ENCODE peak calls at places on chromosomes 16 and 17, in seven cellular contexts. G is GM12892, L is SK-N-SH, K is H1, Y is K562, M is HepG2, F is GM12878. E is an unnamed sample.

GRCh38 chr17:77831497-77832179 is 126.9 kb upstream of the TNRC6C start:
- DNase-seq in F (no peak), G (no peak), Y (no peak), M (no peak), K (no peak), L (peak), E (no peak)

GRCh38 chr17:19384723-19385391 is 2.1 kb downstream of the MFAP4 start:
- DNase-seq in Y (peak), G (no peak), M (no peak), K (no peak), L (peak), F (no peak), E (no peak)

GRCh38 chr17:76569607-76570279 is 15.9 kb downstream of the ST6GALNAC2 start:
- DNase-seq in Y (no peak), G (no peak), L (peak), F (no peak), K (no peak), M (peak), E (no peak)

GRCh38 chr16:65122724-65122973 is 786 bp upstream of the CDH11 start:
- DNase-seq in Y (no peak), L (no peak), F (no peak), G (no peak), M (no peak), K (no peak), E (no peak)

GRCh38 chr17:79609175-79609589 is 1.7 kb downstream of the RBFOX3 start:
- DNase-seq in Y (no peak), M (no peak), G (no peak), L (peak), K (no peak), F (no peak), E (no peak)

GRCh38 chr17:66755944-66756290 is 79.0 kb upstream of the CACNG5 start:
- DNase-seq in G (no peak), Y (no peak), F (no peak), L (no peak), M (no peak), K (no peak), E (no peak)

GRCh38 chr17:82297280-82297803 is 20.1 kb downstream of the CD7 start:
- DNase-seq in F (peak), G (no peak), L (peak), K (no peak), M (no peak), Y (peak), E (no peak)

GRCh38 chr16:86918637-86919036 is 340.3 kb downstream of the FOXL1 start:
- DNase-seq in M (no peak), F (no peak), L (no peak), K (no peak), G (no peak), Y (no peak), E (no peak)

GRCh38 chr16:11384184-11384955 is 39.1 kb downstream of the RMI2 start:
- DNase-seq in K (no peak), G (no peak), Y (no peak), L (no peak), M (no peak), F (no peak), E (no peak)

GRCh38 chr16:57091990-57092785 is at the start of gene CPNE2:
- DNase-seq in Y (peak), F (no peak), L (peak), M (no peak), K (no peak), G (peak), E (peak)

GRCh38 chr17:49753959-49754391 is 10.0 kb downstream of the FAM117A start:
- DNase-seq in L (peak), Y (peak), K (no peak), M (no peak), F (no peak), G (no peak), E (no peak)

GRCh38 chr16:86300746-86301480 is 209.4 kb upstream of the FOXF1 start:
- DNase-seq in F (no peak), L (no peak), M (no peak), Y (peak), G (no peak), K (no peak), E (no peak)

GRCh38 chr17:70017941-70018340 is 57.1 kb upstream of the KCNJ16 start:
- DNase-seq in G (no peak), F (no peak), Y (no peak), L (no peak), K (no peak), M (no peak), E (no peak)

GRCh38 chr16:7313170-7313569 is 19.5 kb upstream of the RBFOX1 start:
- DNase-seq in F (no peak), K (no peak), M (peak), G (no peak), L (peak), Y (peak), E (no peak)

GRCh38 chr17:7219812-7220592 is at the start of the genes ACADVL and DLG4:
- DNase-seq in L (peak), M (peak), K (no peak), F (no peak), Y (peak), G (peak), E (peak)

GRCh38 chr17:7222093-7222971 is 2.6 kb downstream of the ACADVL start:
- DNase-seq in G (no peak), M (no peak), Y (no peak), L (no peak), K (no peak), F (no peak), E (no peak)

GRCh38 chr17:7219434-7219811 is 213 bp downstream of the DLG4 start:
- DNase-seq in F (no peak), M (no peak), K (no peak), Y (no peak), L (no peak), G (no peak), E (no peak)

GRCh38 chr17:7221281-7222092 is 1.7 kb downstream of the ACADVL start:
- DNase-seq in Y (no peak), L (no peak), G (no peak), M (no peak), F (no peak), K (no peak), E (no peak)

GRCh38 chr17:7220593-7221280 is 999 bp downstream of the ACADVL start:
- DNase-seq in K (no peak), Y (peak), L (peak), G (peak), F (no peak), M (peak), E (peak)
- TF ChIP-seq TAF1 in K (no peak), Y (no peak), L (no peak), G (no peak), F (no peak), M (no peak), E (no peak)

DNA sequence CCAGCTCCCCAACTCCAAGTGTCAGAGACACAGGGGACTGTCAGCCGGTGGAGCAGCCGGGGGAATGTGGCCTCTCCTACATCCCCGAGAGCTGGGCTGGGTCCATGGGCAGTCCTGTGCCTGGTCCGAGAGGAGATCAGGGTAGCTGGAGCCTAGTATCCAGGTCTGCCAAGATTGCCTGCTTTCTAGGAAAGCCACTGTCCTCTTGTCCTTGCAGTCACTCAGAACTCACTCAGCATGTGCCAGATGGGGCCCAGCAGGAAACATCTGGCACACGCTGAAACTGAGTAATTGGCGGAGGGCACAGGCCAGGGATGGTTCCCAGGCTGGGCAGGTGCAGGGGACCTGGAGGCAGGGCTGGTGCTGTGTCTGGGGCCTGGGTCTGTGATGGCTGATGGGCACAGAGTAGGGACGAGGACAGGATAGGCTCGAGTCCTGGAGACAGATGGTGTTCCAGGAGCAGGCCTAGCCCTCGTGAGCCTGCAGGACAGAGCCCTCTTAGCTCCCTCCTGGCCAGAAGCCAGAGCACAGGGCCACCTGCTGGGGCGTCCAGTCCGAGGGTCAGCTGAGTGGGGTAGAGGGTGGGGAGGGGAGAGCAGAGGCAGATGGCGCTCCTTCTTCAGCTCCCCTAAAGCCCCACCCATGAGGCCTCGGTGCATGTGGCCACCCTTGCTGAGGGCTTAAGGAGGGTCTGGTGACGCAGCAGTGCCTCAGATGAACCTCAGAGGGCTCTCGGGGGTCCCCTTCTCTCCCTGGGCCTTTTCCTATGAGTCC is 31.1 kb downstream of the ADCY7 start:
- DNase-seq in Y (no peak), M (peak), K (no peak), L (peak), F (no peak), G (peak), E (no peak)
- TF ChIP-seq TAF1 in Y (no peak), M (no peak), K (no peak), L (no peak), F (no peak), G (no peak), E (no peak)

GRCh38 chr17:17577373-17577772 is 14.1 kb downstream of the PEMT start:
- DNase-seq in L (no peak), G (no peak), K (no peak), M (no peak), Y (no peak), F (no peak), E (no peak)

GRCh38 chr17:17581509-17581908 is 10.0 kb downstream of the PEMT start:
- DNase-seq in M (no peak), G (no peak), F (no peak), L (no peak), Y (no peak), K (no peak), E (no peak)

GRCh38 chr17:17582372-17582771 is 9.1 kb downstream of the PEMT start:
- DNase-seq in F (no peak), K (no peak), G (no peak), Y (no peak), L (no peak), M (peak), E (no peak)

GRCh38 chr17:17579691-17580090 is 11.8 kb downstream of the PEMT start:
- DNase-seq in Y (no peak), G (no peak), F (no peak), M (no peak), L (no peak), K (no peak), E (no peak)

DNA sequence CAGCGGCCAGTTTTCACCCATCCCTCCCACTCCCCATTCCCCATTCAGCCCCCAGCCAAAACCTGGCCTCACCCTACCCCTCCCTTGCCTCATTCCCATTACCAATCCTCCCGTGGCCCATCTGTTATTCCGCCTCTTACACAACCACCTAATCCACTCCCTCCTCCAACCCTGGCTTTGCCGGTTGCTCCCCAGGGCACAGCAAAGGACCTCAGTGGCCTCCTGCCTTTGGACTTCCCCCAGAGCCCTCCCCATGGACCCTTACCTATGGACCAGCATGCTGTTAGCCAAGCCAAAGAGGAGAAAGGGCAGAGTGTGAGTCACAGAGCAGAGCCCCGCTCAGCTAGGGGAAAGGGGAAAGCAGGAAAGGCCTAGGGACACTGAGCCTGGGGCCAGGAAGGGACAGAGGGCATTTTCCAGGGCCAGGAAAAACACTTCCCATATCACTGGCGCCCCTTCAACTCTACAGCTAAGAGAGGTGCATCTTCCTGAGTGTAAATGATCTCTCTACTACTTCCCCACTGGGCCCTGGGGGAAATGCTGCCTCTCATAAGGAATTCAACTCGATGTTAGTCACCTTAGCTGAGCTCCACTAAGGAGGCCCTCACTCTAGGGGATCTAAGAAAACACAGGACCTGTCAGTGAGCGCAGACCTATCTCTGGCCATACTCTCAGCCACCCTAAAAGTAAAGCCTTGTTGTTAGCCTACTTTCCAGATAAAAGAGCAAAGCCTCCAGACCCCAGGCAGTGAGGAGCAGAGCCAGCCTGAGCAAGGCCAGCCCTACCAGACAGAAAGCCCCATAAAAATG is 10.6 kb downstream of the PEMT start:
- DNase-seq in F (no peak), M (peak), G (no peak), L (no peak), Y (no peak), K (no peak), E (no peak)
- TF ChIP-seq TAF1 in F (no peak), M (no peak), G (no peak), L (no peak), Y (no peak), K (no peak), E (no peak)

GRCh38 chr16:13550254-13550653 is 369.7 kb upstream of the ERCC4 start:
- DNase-seq in L (no peak), G (no peak), F (no peak), M (no peak), K (no peak), Y (no peak), E (no peak)
- TF ChIP-seq TAF1 in L (no peak), G (no peak), F (no peak), M (no peak), K (no peak), Y (no peak), E (no peak)

GRCh38 chr17:4535667-4536258 is 19.4 kb downstream of the MYBBP1A start:
- DNase-seq in G (no peak), L (no peak), M (no peak), Y (no peak), F (no peak), K (no peak), E (no peak)
- TF ChIP-seq TAF1 in G (no peak), L (no peak), M (no peak), Y (no peak), F (no peak), K (no peak), E (no peak)

GRCh38 chr16:83967838-83968482 is at the start of gene NECAB2:
- DNase-seq in L (peak), K (no peak), M (no peak), Y (peak), G (peak), F (no peak), E (peak)
- TF ChIP-seq TAF1 in L (no peak), K (no peak), M (no peak), Y (no peak), G (no peak), F (no peak), E (no peak)

DNA sequence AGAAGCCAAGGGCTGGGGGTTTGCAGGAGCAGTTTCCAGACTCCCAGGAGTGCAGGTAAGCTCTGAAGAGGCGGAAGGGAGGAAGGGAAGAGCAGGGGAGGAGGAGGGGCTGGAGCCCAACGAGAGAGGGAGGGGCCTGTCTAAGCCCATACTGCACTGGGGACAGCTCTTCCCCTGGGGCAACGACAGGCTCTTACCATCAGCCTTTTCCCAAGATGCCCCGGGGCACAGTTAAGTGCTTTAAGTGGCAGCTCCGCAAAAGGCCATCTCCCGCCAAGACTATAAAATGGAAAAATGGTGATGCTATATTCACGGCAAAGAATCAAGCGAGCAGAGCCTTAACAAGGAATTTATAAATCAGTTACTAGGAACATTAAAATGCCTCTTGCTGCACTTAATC is 110.2 kb upstream of the NLRP1 start:
- DNase-seq in M (no peak), Y (peak), K (no peak), F (no peak), G (no peak), L (no peak), E (no peak)
- TF ChIP-seq TAF1 in M (no peak), Y (no peak), K (no peak), F (no peak), G (no peak), L (no peak), E (no peak)

E was measured in GM12891.